ENCODE peak calls at places on chromosome 17, in six cellular contexts. B is IMR-90, R is trophoblast cell, G is H9, Q is neuronal stem cell, H is H1. J is an unnamed sample.

GRCh38 chr17:81026266-81027036 is 8.5 kb upstream of the BAIAP2 start:
- DNase-seq in B (no peak), R (no peak), G (no peak), Q (no peak), H (no peak), J (no peak)

GRCh38 chr17:8188408-8188839 is 1.6 kb downstream of the BORCS6 start:
- DNase-seq in B (no peak), R (no peak), G (no peak), Q (no peak), H (no peak), J (no peak)

GRCh38 chr17:57045868-57046671 is 39.0 kb upstream of the AKAP1 start:
- DNase-seq in B (no peak), R (peak), G (peak), Q (no peak), H (no peak), J (no peak)

GRCh38 chr17:7579001-7579838 is at the start of gene CD68:
- DNase-seq in B (peak), R (peak), G (peak), Q (no peak), H (no peak), J (peak)

GRCh38 chr17:79812969-79813825 is 16.3 kb upstream of the CBX8 start:
- DNase-seq in B (no peak), R (no peak), G (peak), Q (no peak), H (no peak), J (no peak)

GRCh38 chr17:50297407-50297865 is 23.2 kb downstream of the TMEM92 start:
- DNase-seq in B (peak), R (peak), G (peak), Q (peak), H (peak), J (peak)

GRCh38 chr17:63436523-63437110 is 9.5 kb downstream of the CYB561 start:
- DNase-seq in B (no peak), R (no peak), G (peak), Q (no peak), H (no peak), J (peak)

GRCh38 chr17:60542066-60542465 is 16.0 kb upstream of the APPBP2 start:
- DNase-seq in B (peak), R (no peak), G (no peak), Q (no peak), H (no peak), J (no peak)

GRCh38 chr17:6355196-6355595 is 79.7 kb downstream of the AIPL1 start:
- DNase-seq in B (no peak), R (no peak), G (no peak), Q (no peak), H (no peak), J (no peak)

GRCh38 chr17:33258291-33258690 is 34.8 kb downstream of the ASIC2 start:
- DNase-seq in B (no peak), R (no peak), G (no peak), Q (no peak), H (no peak), J (no peak)

GRCh38 chr17:62662855-62663254 is 35.4 kb downstream of the MRC2 start:
- DNase-seq in B (no peak), R (no peak), G (no peak), Q (no peak), H (no peak), J (no peak)

GRCh38 chr17:31752570-31752969 is 106.5 kb downstream of the COPRS start:
- DNase-seq in B (no peak), R (no peak), G (no peak), Q (no peak), H (no peak), J (no peak)

GRCh38 chr17:33838281-33838680 is 416.8 kb upstream of the CCL2 start:
- DNase-seq in B (no peak), R (no peak), G (no peak), Q (no peak), H (no peak), J (no peak)

GRCh38 chr17:43740541-43740940 is 18.1 kb downstream of the SOST start:
- DNase-seq in B (peak), R (peak), G (no peak), Q (no peak), H (no peak), J (no peak)

GRCh38 chr17:66115246-66115645 is 76.7 kb downstream of the CEP112 start:
- DNase-seq in B (peak), R (no peak), G (no peak), Q (no peak), H (no peak), J (no peak)

GRCh38 chr17:82880620-82881019 is 40.8 kb upstream of the ZNF750 start:
- DNase-seq in B (no peak), R (peak), G (no peak), Q (no peak), H (no peak), J (no peak)

GRCh38 chr17:10013360-10014112 is 108.5 kb upstream of the RCVRN start:
- DNase-seq in B (peak), R (peak), G (no peak), Q (no peak), H (no peak), J (no peak)

GRCh38 chr17:1162116-1162855 is 17.5 kb downstream of the ABR start:
- DNase-seq in B (no peak), R (no peak), G (no peak), Q (no peak), H (no peak), J (no peak)

GRCh38 chr17:1491406-1492248 is 859 bp downstream of the MYO1C start:
- DNase-seq in B (no peak), R (peak), G (no peak), Q (no peak), H (no peak), J (no peak)

GRCh38 chr17:19753049-19753444 is 4.9 kb upstream of the ALDH3A1 start:
- DNase-seq in B (peak), R (peak), G (peak), Q (no peak), H (no peak), J (peak)

GRCh38 chr17:75065562-75066151 is 18.6 kb downstream of the KCTD2 start:
- DNase-seq in B (no peak), R (no peak), G (no peak), Q (no peak), H (no peak), J (no peak)

GRCh38 chr17:72270530-72270929 is 149.7 kb downstream of the SOX9 start:
- DNase-seq in B (peak), R (no peak), G (no peak), Q (no peak), H (no peak), J (no peak)

GRCh38 chr17:40243756-40244155 is 24.7 kb downstream of the WIPF2 start:
- DNase-seq in B (no peak), R (no peak), G (no peak), Q (no peak), H (no peak), J (no peak)

GRCh38 chr17:2137342-2138098 is 82.6 kb downstream of the HIC1 start:
- DNase-seq in B (peak), R (peak), G (peak), Q (peak), H (peak), J (peak)

GRCh38 chr17:19269641-19270040 is 32.5 kb downstream of the EPN2 start:
- DNase-seq in B (no peak), R (no peak), G (no peak), Q (no peak), H (no peak), J (no peak)

GRCh38 chr17:55734128-55734781 is 11.6 kb upstream of the TMEM100 start:
- DNase-seq in B (peak), R (no peak), G (peak), Q (no peak), H (no peak), J (peak)

GRCh38 chr17:32523827-32524552 is 37.2 kb downstream of the CDK5R1 start:
- DNase-seq in B (no peak), R (no peak), G (no peak), Q (no peak), H (no peak), J (no peak)

GRCh38 chr17:10117581-10118001 is 80.8 kb downstream of the GAS7 start:
- DNase-seq in B (peak), R (peak), G (no peak), Q (no peak), H (no peak), J (peak)

DNA sequence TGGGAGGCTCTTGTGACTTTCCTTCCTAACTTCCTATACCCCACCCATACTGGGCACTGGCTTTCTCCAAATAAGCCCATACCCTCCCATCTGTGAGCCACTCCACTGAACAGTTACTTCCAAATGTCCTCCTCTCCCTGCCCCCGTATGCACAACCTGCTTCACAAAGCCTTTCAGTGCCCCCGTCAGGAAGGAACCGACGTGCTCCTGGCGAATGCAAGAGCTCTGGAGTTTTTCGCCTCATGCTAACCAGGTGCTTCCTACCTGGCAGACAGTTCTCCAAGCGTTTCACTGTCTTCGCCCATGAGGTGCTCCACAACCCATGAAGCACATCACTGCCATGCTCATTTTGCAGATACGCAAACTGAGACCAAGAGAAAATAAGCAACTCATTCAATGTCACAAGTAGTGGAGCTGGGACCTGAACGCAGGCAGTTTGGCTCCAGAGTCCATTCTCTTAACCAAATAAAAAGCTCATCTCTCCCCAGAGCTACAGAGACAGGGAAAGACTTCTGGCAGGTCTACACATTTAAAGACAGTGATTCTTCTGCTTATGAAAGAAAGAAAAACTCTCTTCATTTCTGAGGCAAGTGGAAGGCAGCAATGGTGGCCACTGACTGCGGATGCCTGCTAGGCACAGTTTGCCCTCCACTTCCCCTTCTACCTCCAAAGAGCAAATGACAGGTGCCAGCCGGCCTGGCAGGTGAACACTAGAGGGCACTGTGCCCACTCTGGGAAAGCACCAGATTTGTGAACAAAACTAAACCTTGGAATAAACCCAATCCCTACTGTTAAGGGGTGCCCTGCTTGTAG is 23.8 kb downstream of the SPHK1 start:
- DNase-seq in B (peak), R (peak), G (peak), Q (peak), H (no peak), J (peak)
- H4K8ac ChIP-seq in B (no peak), R (no peak), G (no peak), Q (no peak), H (no peak), J (no peak)

GRCh38 chr17:39015546-39015935 is 48.3 kb upstream of the FBXO47 start:
- DNase-seq in B (no peak), R (no peak), G (no peak), Q (no peak), H (no peak), J (no peak)

GRCh38 chr17:39011907-39012468 is 44.8 kb upstream of the FBXO47 start:
- DNase-seq in B (no peak), R (no peak), G (peak), Q (peak), H (peak), J (peak)

GRCh38 chr17:39012725-39013124 is 45.5 kb upstream of the FBXO47 start:
- DNase-seq in B (no peak), R (no peak), G (no peak), Q (no peak), H (no peak), J (no peak)

GRCh38 chr17:39014795-39015545 is 47.8 kb upstream of the FBXO47 start:
- DNase-seq in B (no peak), R (peak), G (no peak), Q (no peak), H (no peak), J (peak)

DNA sequence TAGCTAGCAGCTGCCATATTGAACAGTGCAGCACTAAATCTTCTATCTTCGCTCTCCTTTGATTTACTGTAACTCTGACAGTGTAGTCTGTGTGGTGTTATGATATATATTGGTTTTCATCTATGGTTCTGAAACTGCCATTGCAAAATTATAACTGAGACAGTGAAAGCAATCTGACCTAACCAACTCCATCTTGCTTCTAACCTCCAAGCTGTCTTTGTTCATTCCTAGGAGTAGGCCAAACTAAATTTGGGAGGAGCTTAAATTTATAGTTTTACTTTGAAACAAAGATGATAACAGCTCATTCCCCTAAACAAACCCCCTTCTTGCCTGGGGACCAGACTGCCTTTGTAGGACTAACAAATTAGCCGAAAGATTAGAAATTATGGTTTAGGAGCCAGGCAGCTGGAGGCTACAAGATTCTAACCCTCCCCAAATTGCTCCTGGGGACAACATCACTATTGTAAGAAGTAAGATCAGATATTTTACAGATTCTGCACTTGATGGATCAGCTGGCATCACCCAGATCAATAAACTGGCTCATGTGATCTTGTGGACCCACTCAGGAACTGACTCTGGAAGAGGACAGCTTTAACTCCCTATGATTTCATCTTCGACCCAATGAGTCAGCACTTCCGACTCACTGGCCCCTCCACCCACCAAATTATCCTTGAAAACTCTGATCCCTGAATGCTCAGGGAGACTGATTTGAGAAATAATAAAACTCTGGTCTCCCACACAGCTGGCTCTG is 47.0 kb upstream of the FBXO47 start:
- DNase-seq in B (peak), R (peak), G (no peak), Q (no peak), H (no peak), J (peak)
- H3K27ac ChIP-seq in B (no peak), R (no peak), G (no peak), Q (no peak), H (no peak), J (no peak)

GRCh38 chr17:64531955-64532371 is 25.2 kb downstream of the CEP95 start:
- DNase-seq in B (peak), R (no peak), G (no peak), Q (no peak), H (no peak), J (no peak)
- H3K4me2 ChIP-seq in B (no peak), R (no peak), G (no peak), Q (no peak), H (no peak), J (no peak)

GRCh38 chr17:30117548-30118155 is 1.0 kb downstream of the NSRP1 start:
- DNase-seq in B (peak), R (no peak), G (no peak), Q (no peak), H (no peak), J (no peak)

GRCh38 chr17:30113213-30113612 is 3.4 kb upstream of the NSRP1 start:
- DNase-seq in B (no peak), R (no peak), G (no peak), Q (no peak), H (no peak), J (no peak)

GRCh38 chr17:30116345-30116660 is 313 bp upstream of the NSRP1 start:
- DNase-seq in B (no peak), R (no peak), G (no peak), Q (no peak), H (no peak), J (no peak)

GRCh38 chr17:30112794-30113193 is 3.8 kb upstream of the NSRP1 start:
- DNase-seq in B (no peak), R (no peak), G (no peak), Q (no peak), H (no peak), J (no peak)

GRCh38 chr17:30116661-30117547 is at the start of gene NSRP1:
- DNase-seq in B (peak), R (peak), G (peak), Q (peak), H (peak), J (peak)
- H4K8ac ChIP-seq in B (peak), R (peak), G (peak), Q (no peak), H (peak), J (peak)

GRCh38 chr17:37714897-37715296 is 30.0 kb downstream of the HNF1B start:
- DNase-seq in B (peak), R (no peak), G (no peak), Q (no peak), H (no peak), J (no peak)

GRCh38 chr17:37720989-37721388 is 23.9 kb downstream of the HNF1B start:
- DNase-seq in B (no peak), R (no peak), G (no peak), Q (no peak), H (no peak), J (no peak)

GRCh38 chr17:37717627-37718382 is 27.1 kb downstream of the HNF1B start:
- DNase-seq in B (no peak), R (no peak), G (no peak), Q (no peak), H (no peak), J (no peak)

GRCh38 chr17:37719866-37720265 is 25.0 kb downstream of the HNF1B start:
- DNase-seq in B (no peak), R (no peak), G (no peak), Q (no peak), H (no peak), J (no peak)

GRCh38 chr17:37718383-37719048 is 26.3 kb downstream of the HNF1B start:
- DNase-seq in B (no peak), R (no peak), G (no peak), Q (no peak), H (no peak), J (no peak)
- H3K27ac ChIP-seq in B (no peak), R (no peak), G (no peak), Q (no peak), H (no peak), J (no peak)

DNA sequence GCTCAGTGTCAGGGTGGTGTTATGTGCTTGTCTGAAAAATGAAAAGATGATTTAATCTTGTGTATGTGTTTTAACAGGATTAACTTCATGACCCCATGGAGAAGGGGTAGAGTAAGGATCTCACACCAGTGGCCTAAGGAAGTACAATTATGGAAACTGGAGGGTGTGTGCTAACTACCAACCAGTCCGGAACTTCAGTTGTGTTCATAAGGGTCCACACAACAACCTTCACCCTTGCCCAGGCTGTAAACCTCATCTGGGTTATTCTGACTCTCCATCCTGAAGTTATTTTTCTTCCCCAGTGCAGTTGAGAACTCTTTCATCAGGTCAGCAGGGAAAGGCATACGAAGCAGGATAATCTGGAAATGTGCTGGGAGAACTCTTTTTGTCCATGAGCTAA is 158.9 kb downstream of the MAP2K6 start:
- DNase-seq in B (no peak), R (no peak), G (no peak), Q (no peak), H (no peak), J (no peak)
- H3K4me2 ChIP-seq in B (no peak), R (no peak), G (no peak), Q (no peak), H (no peak), J (no peak)

GRCh38 chr17:27538156-27538955 is 82.1 kb downstream of the KSR1 start:
- DNase-seq in B (peak), R (no peak), G (no peak), Q (no peak), H (no peak), J (peak)

GRCh38 chr17:27533874-27534815 is 77.9 kb downstream of the KSR1 start:
- DNase-seq in B (peak), R (peak), G (peak), Q (no peak), H (no peak), J (peak)

GRCh38 chr17:27535178-27535928 is 79.1 kb downstream of the KSR1 start:
- DNase-seq in B (peak), R (peak), G (no peak), Q (no peak), H (no peak), J (peak)

GRCh38 chr17:27536781-27537180 is 80.5 kb downstream of the KSR1 start:
- DNase-seq in B (no peak), R (no peak), G (no peak), Q (no peak), H (no peak), J (no peak)

DNA sequence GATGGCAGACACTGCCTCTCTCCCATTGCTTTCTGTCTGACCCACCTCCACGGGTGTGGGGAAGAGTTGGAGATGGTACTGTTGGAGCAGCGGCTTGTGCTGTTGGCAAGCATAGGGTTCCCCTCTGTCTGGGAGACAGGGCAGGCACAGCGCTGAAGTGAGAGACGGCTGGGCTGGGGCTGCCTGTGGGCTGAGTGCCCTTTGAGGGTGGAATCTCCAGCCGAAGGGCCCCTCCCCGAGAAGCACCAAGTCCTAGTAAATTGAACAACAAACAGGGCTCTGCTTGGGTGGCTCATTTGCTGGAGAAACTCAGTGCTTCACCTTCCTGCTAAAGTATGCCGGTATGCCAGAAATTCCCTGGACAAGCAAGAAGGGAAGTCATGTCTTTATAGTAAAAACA is 79.7 kb downstream of the KSR1 start:
- DNase-seq in B (no peak), R (peak), G (no peak), Q (no peak), H (no peak), J (no peak)
- H4K8ac ChIP-seq in B (peak), R (no peak), G (no peak), Q (no peak), H (no peak), J (no peak)

GRCh38 chr17:17114592-17115225 is 72.5 kb downstream of the MPRIP start:
- DNase-seq in B (no peak), R (no peak), G (no peak), Q (no peak), H (no peak), J (no peak)
- H3K27ac ChIP-seq in B (no peak), R (no peak), G (no peak), Q (no peak), H (no peak), J (no peak)